ENCODE peak calls at places on chromosomes 3 and 15, in six cellular contexts. P is HepG2, V is HCT116, B is endothelial cell of umbilical vein, A is A549, R is K562. E is an unnamed sample.

GRCh38 chr3:51937014-51937413 is 4.7 kb downstream of the RRP9 start:
- DNase-seq in P (no peak), V (no peak), B (no peak), A (no peak), R (no peak), E (no peak)

GRCh38 chr15:79185199-79185598 is 94.6 kb upstream of the RASGRF1 start:
- DNase-seq in P (no peak), V (peak), B (no peak), A (peak), R (peak), E (peak)

GRCh38 chr15:39598958-39599845 is 18.3 kb downstream of the THBS1 start:
- DNase-seq in P (no peak), V (no peak), B (peak), A (no peak), R (no peak), E (no peak)

GRCh38 chr3:42690766-42691680 is 5.7 kb downstream of the KLHL40 start:
- DNase-seq in P (no peak), V (no peak), B (no peak), A (no peak), R (no peak), E (no peak)

GRCh38 chr3:46509661-46510187 is 11.9 kb downstream of the RTP3 start:
- DNase-seq in P (no peak), V (no peak), B (no peak), A (no peak), R (peak), E (no peak)

GRCh38 chr3:45387171-45387570 is 1.2 kb upstream of the LARS2 start:
- DNase-seq in P (no peak), V (no peak), B (no peak), A (no peak), R (no peak), E (no peak)

GRCh38 chr3:195100903-195101591 is 169.9 kb downstream of the XXYLT1 start:
- DNase-seq in P (no peak), V (no peak), B (peak), A (no peak), R (no peak), E (no peak)

GRCh38 chr3:184560531-184560930 is 1.1 kb upstream of the EPHB3 start:
- DNase-seq in P (no peak), V (no peak), B (no peak), A (no peak), R (no peak), E (no peak)

GRCh38 chr15:60212536-60212935 is 185.2 kb downstream of the ANXA2 start:
- DNase-seq in P (peak), V (no peak), B (no peak), A (peak), R (no peak), E (peak)

GRCh38 chr15:56496635-56497034 is 31.7 kb upstream of the MNS1 start:
- DNase-seq in P (peak), V (peak), B (peak), A (peak), R (peak), E (no peak)

GRCh38 chr15:85755942-85756341 is 38.8 kb downstream of the KLHL25 start:
- DNase-seq in P (no peak), V (no peak), B (no peak), A (no peak), R (no peak), E (no peak)

GRCh38 chr3:168040624-168041208 is 55.0 kb downstream of the GOLIM4 start:
- DNase-seq in P (peak), V (peak), B (peak), A (peak), R (peak), E (peak)

GRCh38 chr3:426056-426455 is 229.5 kb downstream of the CHL1 start:
- DNase-seq in P (no peak), V (no peak), B (no peak), A (peak), R (no peak), E (no peak)

GRCh38 chr3:186152889-186153292 is 44.0 kb upstream of the ETV5 start:
- DNase-seq in P (no peak), V (no peak), B (no peak), A (no peak), R (no peak), E (no peak)

GRCh38 chr15:43975326-43975725 is 148.5 kb downstream of the WDR76 start:
- DNase-seq in P (no peak), V (no peak), B (no peak), A (no peak), R (no peak), E (no peak)
- TF ChIP-seq MAX in P (no peak), V (no peak), B (no peak), A (no peak), R (no peak), E (no peak)

GRCh38 chr3:17639765-17640164 is 102.7 kb downstream of the TBC1D5 start:
- DNase-seq in P (peak), V (peak), B (no peak), A (peak), R (no peak), E (no peak)

GRCh38 chr3:17640466-17640865 is 102.0 kb downstream of the TBC1D5 start:
- DNase-seq in P (no peak), V (no peak), B (peak), A (no peak), R (no peak), E (no peak)

GRCh38 chr3:17638351-17638750 is 104.1 kb downstream of the TBC1D5 start:
- DNase-seq in P (no peak), V (no peak), B (no peak), A (no peak), R (no peak), E (no peak)

GRCh38 chr3:17642474-17642873 is 100.0 kb downstream of the TBC1D5 start:
- DNase-seq in P (no peak), V (no peak), B (no peak), A (no peak), R (no peak), E (no peak)

GRCh38 chr3:17639257-17639656 is 103.2 kb downstream of the TBC1D5 start:
- DNase-seq in P (no peak), V (peak), B (peak), A (peak), R (no peak), E (no peak)
- TF ChIP-seq MAX in P (no peak), V (no peak), B (no peak), A (no peak), R (no peak), E (no peak)

GRCh38 chr3:13244695-13245449 is 171.6 kb upstream of the IQSEC1 start:
- DNase-seq in P (no peak), V (no peak), B (no peak), A (no peak), R (no peak), E (no peak)
- TF ChIP-seq MAX in P (no peak), V (no peak), B (no peak), A (no peak), R (peak), E (no peak)

GRCh38 chr3:188211476-188211875 is 57.5 kb downstream of the LPP start:
- DNase-seq in P (no peak), V (no peak), B (no peak), A (no peak), R (no peak), E (no peak)

GRCh38 chr3:188208751-188209433 is 54.9 kb downstream of the LPP start:
- DNase-seq in P (no peak), V (no peak), B (no peak), A (no peak), R (no peak), E (no peak)

GRCh38 chr3:188209740-188210139 is 55.8 kb downstream of the LPP start:
- DNase-seq in P (no peak), V (no peak), B (no peak), A (no peak), R (no peak), E (no peak)

GRCh38 chr3:188214442-188214841 is 60.5 kb downstream of the LPP start:
- DNase-seq in P (peak), V (no peak), B (no peak), A (no peak), R (no peak), E (no peak)

DNA sequence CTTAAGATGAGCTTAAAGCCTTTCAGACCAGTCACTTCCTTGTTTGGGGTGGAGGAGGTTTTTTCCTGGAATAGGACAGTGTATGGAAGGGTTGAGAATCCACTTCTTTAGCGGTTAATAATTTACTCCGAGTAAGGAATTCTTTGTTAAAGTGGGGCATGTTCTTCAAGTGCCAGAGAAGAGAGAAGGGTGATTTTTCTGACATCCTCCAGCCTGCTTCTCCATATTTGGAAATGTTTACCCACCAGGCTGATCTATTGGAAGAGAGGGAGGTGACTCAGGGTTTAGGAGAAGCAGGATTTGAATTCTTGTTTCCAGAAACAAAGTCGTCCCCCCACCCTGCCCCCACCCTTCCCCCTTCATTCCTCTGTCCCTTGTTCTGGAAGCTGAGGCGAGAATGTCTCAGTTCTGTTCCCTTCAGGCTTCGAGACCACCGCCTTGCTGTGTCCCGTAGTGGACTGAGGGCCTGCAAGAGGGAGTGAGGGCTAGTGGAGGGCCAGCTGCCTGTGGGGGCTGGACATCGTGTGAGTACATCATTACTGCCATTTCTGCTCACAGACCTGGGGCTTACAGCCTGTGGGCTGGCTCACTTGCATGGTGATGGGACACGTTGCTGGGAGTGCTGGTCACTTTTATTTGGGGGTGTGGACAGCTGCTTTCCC is 58.5 kb downstream of the LPP start:
- DNase-seq in P (peak), V (no peak), B (no peak), A (peak), R (no peak), E (no peak)
- TF ChIP-seq MAX in P (no peak), V (no peak), B (no peak), A (peak), R (no peak), E (no peak)

GRCh38 chr3:159252772-159253384 is 451.0 kb downstream of the MFSD1 start:
- DNase-seq in P (peak), V (peak), B (peak), A (peak), R (peak), E (no peak)
- TF ChIP-seq MAX in P (no peak), V (no peak), B (no peak), A (no peak), R (no peak), E (no peak)

GRCh38 chr3:130258532-130258952 is 86.9 kb upstream of the COL6A5 start:
- DNase-seq in P (no peak), V (no peak), B (peak), A (no peak), R (peak), E (no peak)
- TF ChIP-seq MAX in P (no peak), V (no peak), B (no peak), A (no peak), R (no peak), E (no peak)

GRCh38 chr3:138114431-138114918 is 933 bp downstream of the DZIP1L start:
- DNase-seq in P (peak), V (no peak), B (no peak), A (peak), R (no peak), E (peak)
- TF ChIP-seq MAX in P (no peak), V (no peak), B (no peak), A (no peak), R (no peak), E (no peak)

GRCh38 chr15:94322141-94322540 is 90.8 kb downstream of the MCTP2 start:
- DNase-seq in P (no peak), V (no peak), B (no peak), A (no peak), R (no peak), E (no peak)
- TF ChIP-seq MAX in P (no peak), V (no peak), B (no peak), A (no peak), R (no peak), E (no peak)

GRCh38 chr3:178964551-178964950 is 107.1 kb downstream of the ZMAT3 start:
- DNase-seq in P (no peak), V (no peak), B (no peak), A (no peak), R (no peak), E (no peak)

GRCh38 chr3:178967184-178967532 is 104.5 kb downstream of the ZMAT3 start:
- DNase-seq in P (no peak), V (no peak), B (no peak), A (no peak), R (no peak), E (no peak)

GRCh38 chr3:178971614-178972013 is 100.0 kb downstream of the ZMAT3 start:
- DNase-seq in P (no peak), V (peak), B (no peak), A (no peak), R (no peak), E (no peak)

GRCh38 chr3:178968996-178969700 is 102.5 kb downstream of the ZMAT3 start:
- DNase-seq in P (no peak), V (no peak), B (no peak), A (no peak), R (no peak), E (no peak)

DNA sequence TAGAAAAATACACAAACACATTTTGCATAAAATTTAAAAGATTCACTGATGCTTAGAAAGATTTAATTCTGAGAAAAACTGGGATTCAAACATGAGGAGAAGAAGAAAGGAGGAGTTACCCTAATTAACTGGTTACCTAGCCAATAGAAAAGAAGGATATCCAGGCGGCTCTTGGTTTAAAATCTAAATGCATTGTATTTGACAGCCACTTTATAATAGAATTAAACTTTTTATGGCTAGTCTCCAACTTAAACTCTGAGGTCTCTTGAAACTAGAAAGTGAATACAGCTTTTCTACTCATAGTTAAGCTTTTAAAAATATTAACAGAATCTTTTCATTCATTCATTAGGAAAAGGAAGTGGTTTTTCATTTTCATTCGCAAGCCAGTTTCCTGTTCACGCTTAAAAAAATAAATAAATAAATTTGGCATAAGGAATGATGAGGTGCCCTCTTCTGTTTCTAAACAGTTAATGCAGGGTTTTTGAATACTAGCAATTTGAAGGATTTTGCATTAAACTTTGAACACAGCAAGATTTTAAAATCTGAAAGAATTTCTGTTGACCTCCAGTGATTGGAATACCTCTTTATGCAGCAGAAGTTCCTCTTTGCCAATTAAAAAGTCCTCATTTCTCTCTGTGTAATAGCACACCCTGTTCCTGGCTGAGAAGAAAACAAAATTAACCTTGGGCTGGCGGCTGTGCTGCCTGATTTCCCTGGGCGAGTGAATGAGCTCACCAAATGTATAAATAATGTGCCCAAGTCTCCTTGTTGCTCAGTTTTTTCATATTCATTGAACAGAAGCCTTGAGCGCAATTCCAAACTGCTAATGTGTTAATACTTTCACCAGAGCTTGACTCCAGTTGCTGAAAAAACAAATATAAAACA is 105.1 kb downstream of the ZMAT3 start:
- DNase-seq in P (peak), V (peak), B (peak), A (peak), R (peak), E (no peak)
- TF ChIP-seq MAX in P (no peak), V (no peak), B (no peak), A (no peak), R (no peak), E (no peak)

E was measured in WTC11.